ENCODE peak calls at places on chromosomes 4 and X, in seven cellular contexts. One of them, this sample, is unnamed.

GRCh38 chr4:28686618-28687017 is 1826.0 kb downstream of the STIM2 start:
- DNase-seq in SIG-M5: no peak
- DNase-seq in activated naive CD8-positive, alpha-beta T cell treated with anti-CD3 and anti-CD28 coated beads, Interleukin-2, amount 50 U/mL, for 24 hours: peak; percentile 2
- DNase-seq in A673: peak; percentile 77
- DNase-seq in AG10803: peak; percentile 4
- DNase-seq in HuH-7.5: no peak
- DNase-seq in pancreas: peak; percentile 13
- DNase-seq in this sample: no peak

GRCh38 chr4:85577307-85577706 is 102.4 kb downstream of the ARHGAP24 start:
- DNase-seq in HuH-7.5: no peak
- DNase-seq in A673: no peak
- DNase-seq in pancreas: no peak
- DNase-seq in AG10803: no peak
- DNase-seq in activated naive CD8-positive, alpha-beta T cell treated with anti-CD3 and anti-CD28 coated beads, Interleukin-2, amount 50 U/mL, for 24 hours: no peak
- DNase-seq in SIG-M5: no peak
- DNase-seq in this sample: no peak

GRCh38 chr4:137614491-137614890 is 82.2 kb upstream of the PCDH18 start:
- DNase-seq in activated naive CD8-positive, alpha-beta T cell treated with anti-CD3 and anti-CD28 coated beads, Interleukin-2, amount 50 U/mL, for 24 hours: no peak
- DNase-seq in pancreas: no peak
- DNase-seq in A673: no peak
- DNase-seq in SIG-M5: no peak
- DNase-seq in HuH-7.5: no peak
- DNase-seq in AG10803: no peak
- DNase-seq in this sample: no peak

GRCh38 chr4:47686294-47686872 is 151.5 kb downstream of the CORIN start:
- DNase-seq in AG10803: peak; percentile 23
- DNase-seq in activated naive CD8-positive, alpha-beta T cell treated with anti-CD3 and anti-CD28 coated beads, Interleukin-2, amount 50 U/mL, for 24 hours: peak; percentile 69
- DNase-seq in A673: peak; percentile 63
- DNase-seq in pancreas: peak; percentile 59
- DNase-seq in SIG-M5: no peak
- DNase-seq in HuH-7.5: peak; percentile 12
- DNase-seq in this sample: no peak

GRCh38 chrX:23883737-23884354 is 23.9 kb downstream of the APOO start:
- DNase-seq in pancreas: no peak
- DNase-seq in activated naive CD8-positive, alpha-beta T cell treated with anti-CD3 and anti-CD28 coated beads, Interleukin-2, amount 50 U/mL, for 24 hours: peak; percentile 9
- DNase-seq in A673: peak; percentile 68
- DNase-seq in SIG-M5: no peak
- DNase-seq in AG10803: peak; percentile 73
- DNase-seq in HuH-7.5: no peak
- DNase-seq in this sample: no peak

GRCh38 chr4:101294591-101294990 is 52.7 kb downstream of the PPP3CA start:
- DNase-seq in SIG-M5: no peak
- DNase-seq in A673: no peak
- DNase-seq in AG10803: no peak
- DNase-seq in HuH-7.5: no peak
- DNase-seq in activated naive CD8-positive, alpha-beta T cell treated with anti-CD3 and anti-CD28 coated beads, Interleukin-2, amount 50 U/mL, for 24 hours: no peak
- DNase-seq in pancreas: no peak
- DNase-seq in this sample: no peak

GRCh38 chrX:19544693-19545305 is 29.5 kb upstream of the MAP3K15 start:
- DNase-seq in HuH-7.5: peak; percentile 41
- DNase-seq in pancreas: peak; percentile 47
- DNase-seq in activated naive CD8-positive, alpha-beta T cell treated with anti-CD3 and anti-CD28 coated beads, Interleukin-2, amount 50 U/mL, for 24 hours: peak; percentile 37
- DNase-seq in SIG-M5: no peak
- DNase-seq in AG10803: peak; percentile 59
- DNase-seq in A673: peak; percentile 69
- DNase-seq in this sample: peak; percentile 66

GRCh38 chrX:24899391-24899790 is 116.4 kb downstream of the ARX start:
- DNase-seq in HuH-7.5: no peak
- DNase-seq in pancreas: no peak
- DNase-seq in activated naive CD8-positive, alpha-beta T cell treated with anti-CD3 and anti-CD28 coated beads, Interleukin-2, amount 50 U/mL, for 24 hours: no peak
- DNase-seq in AG10803: peak; percentile 3
- DNase-seq in SIG-M5: no peak
- DNase-seq in A673: no peak
- DNase-seq in this sample: no peak

GRCh38 chrX:4925911-4926310 is 1212.5 kb upstream of the PRKX start:
- DNase-seq in AG10803: no peak
- DNase-seq in pancreas: no peak
- DNase-seq in activated naive CD8-positive, alpha-beta T cell treated with anti-CD3 and anti-CD28 coated beads, Interleukin-2, amount 50 U/mL, for 24 hours: no peak
- DNase-seq in A673: no peak
- DNase-seq in SIG-M5: no peak
- DNase-seq in HuH-7.5: no peak
- DNase-seq in this sample: no peak

GRCh38 chr4:76007089-76007559 is at the start of gene CXCL9:
- DNase-seq in SIG-M5: no peak
- DNase-seq in A673: no peak
- DNase-seq in pancreas: no peak
- DNase-seq in AG10803: no peak
- DNase-seq in HuH-7.5: peak; percentile 27
- DNase-seq in activated naive CD8-positive, alpha-beta T cell treated with anti-CD3 and anti-CD28 coated beads, Interleukin-2, amount 50 U/mL, for 24 hours: no peak
- DNase-seq in this sample: no peak

GRCh38 chrX:115957862-115958490 is 212.6 kb upstream of the AGTR2 start:
- DNase-seq in SIG-M5: no peak
- DNase-seq in A673: peak; percentile 5
- DNase-seq in AG10803: no peak
- DNase-seq in activated naive CD8-positive, alpha-beta T cell treated with anti-CD3 and anti-CD28 coated beads, Interleukin-2, amount 50 U/mL, for 24 hours: no peak
- DNase-seq in pancreas: peak; percentile 56
- DNase-seq in HuH-7.5: no peak
- DNase-seq in this sample: peak; percentile 81

GRCh38 chrX:46263494-46263893 is 281.7 kb downstream of the ZNF674 start:
- DNase-seq in AG10803: no peak
- DNase-seq in SIG-M5: no peak
- DNase-seq in A673: no peak
- DNase-seq in pancreas: no peak
- DNase-seq in HuH-7.5: no peak
- DNase-seq in activated naive CD8-positive, alpha-beta T cell treated with anti-CD3 and anti-CD28 coated beads, Interleukin-2, amount 50 U/mL, for 24 hours: no peak
- DNase-seq in this sample: no peak

GRCh38 chr4:147833741-147834140 is 101.9 kb downstream of the ARHGAP10 start:
- DNase-seq in AG10803: no peak
- DNase-seq in HuH-7.5: no peak
- DNase-seq in activated naive CD8-positive, alpha-beta T cell treated with anti-CD3 and anti-CD28 coated beads, Interleukin-2, amount 50 U/mL, for 24 hours: no peak
- DNase-seq in A673: no peak
- DNase-seq in pancreas: no peak
- DNase-seq in SIG-M5: no peak
- DNase-seq in this sample: no peak

GRCh38 chr4:108204518-108204917 is 35.8 kb upstream of the LEF1 start:
- DNase-seq in AG10803: no peak
- DNase-seq in HuH-7.5: no peak
- DNase-seq in activated naive CD8-positive, alpha-beta T cell treated with anti-CD3 and anti-CD28 coated beads, Interleukin-2, amount 50 U/mL, for 24 hours: no peak
- DNase-seq in pancreas: no peak
- DNase-seq in A673: no peak
- DNase-seq in SIG-M5: no peak
- DNase-seq in this sample: no peak

GRCh38 chr4:146257511-146257910 is 43.2 kb downstream of the REELD1 start:
- DNase-seq in pancreas: no peak
- DNase-seq in AG10803: no peak
- DNase-seq in HuH-7.5: no peak
- DNase-seq in A673: no peak
- DNase-seq in activated naive CD8-positive, alpha-beta T cell treated with anti-CD3 and anti-CD28 coated beads, Interleukin-2, amount 50 U/mL, for 24 hours: no peak
- DNase-seq in SIG-M5: no peak
- DNase-seq in this sample: no peak

GRCh38 chr4:8835521-8836365 is 35.9 kb downstream of the HMX1 start:
- DNase-seq in activated naive CD8-positive, alpha-beta T cell treated with anti-CD3 and anti-CD28 coated beads, Interleukin-2, amount 50 U/mL, for 24 hours: no peak
- DNase-seq in AG10803: no peak
- DNase-seq in A673: no peak
- DNase-seq in HuH-7.5: no peak
- DNase-seq in pancreas: no peak
- DNase-seq in SIG-M5: no peak
- DNase-seq in this sample: no peak

GRCh38 chrX:41024755-41025154 is 60.5 kb upstream of the USP9X start:
- DNase-seq in SIG-M5: no peak
- DNase-seq in HuH-7.5: no peak
- DNase-seq in A673: no peak
- DNase-seq in pancreas: no peak
- DNase-seq in activated naive CD8-positive, alpha-beta T cell treated with anti-CD3 and anti-CD28 coated beads, Interleukin-2, amount 50 U/mL, for 24 hours: no peak
- DNase-seq in AG10803: no peak
- DNase-seq in this sample: no peak

GRCh38 chr4:112348488-112349158 is 51.5 kb downstream of the ALPK1 start:
- DNase-seq in pancreas: no peak
- DNase-seq in A673: peak; percentile 63
- DNase-seq in HuH-7.5: peak; percentile 33
- DNase-seq in SIG-M5: no peak
- DNase-seq in AG10803: peak; percentile 86
- DNase-seq in activated naive CD8-positive, alpha-beta T cell treated with anti-CD3 and anti-CD28 coated beads, Interleukin-2, amount 50 U/mL, for 24 hours: no peak
- DNase-seq in this sample: peak; percentile 48

GRCh38 chr4:39178706-39179105 is 3.6 kb upstream of the WDR19 start:
- DNase-seq in SIG-M5: no peak
- DNase-seq in activated naive CD8-positive, alpha-beta T cell treated with anti-CD3 and anti-CD28 coated beads, Interleukin-2, amount 50 U/mL, for 24 hours: no peak
- DNase-seq in A673: no peak
- DNase-seq in HuH-7.5: no peak
- DNase-seq in pancreas: no peak
- DNase-seq in AG10803: no peak
- DNase-seq in this sample: no peak

GRCh38 chr4:99013884-99014523 is 18.5 kb downstream of the METAP1 start:
- DNase-seq in AG10803: no peak
- DNase-seq in activated naive CD8-positive, alpha-beta T cell treated with anti-CD3 and anti-CD28 coated beads, Interleukin-2, amount 50 U/mL, for 24 hours: no peak
- DNase-seq in pancreas: no peak
- DNase-seq in HuH-7.5: no peak
- DNase-seq in SIG-M5: no peak
- DNase-seq in A673: no peak
- DNase-seq in this sample: no peak

GRCh38 chr4:124334119-124334518 is 378.4 kb downstream of the ANKRD50 start:
- DNase-seq in activated naive CD8-positive, alpha-beta T cell treated with anti-CD3 and anti-CD28 coated beads, Interleukin-2, amount 50 U/mL, for 24 hours: no peak
- DNase-seq in SIG-M5: no peak
- DNase-seq in pancreas: peak; percentile 32
- DNase-seq in HuH-7.5: peak; percentile 6
- DNase-seq in A673: peak; percentile 87
- DNase-seq in AG10803: peak; percentile 85
- DNase-seq in this sample: no peak